ENCODE peak calls at places on chromosomes 12 and 14, in eight cellular contexts. E is NCI-H774; Q is LHCN-M2; D is stimulated activated CD8-positive, alpha-beta memory T cell treated with anti-CD3 and anti-CD28 coated beads, Interleukin-12 subunit alpha, Interleukin-12 subunit beta, amount 100 ng/mL, for 4 hours; H is AG08395; A is GF-D8; C is NB4; S is midbrain. F is an unnamed sample.

GRCh38 chr14:52055215-52055614 is 13.6 kb downstream of the NID2 start:
- DNase-seq in E (no peak), Q (no peak), D (no peak), H (no peak), A (no peak), C (no peak), S (no peak), F (no peak)

GRCh38 chr12:92649511-92650227 is 53.1 kb upstream of the PLEKHG7 start:
- DNase-seq in E (peak; percentile 82), Q (peak; percentile 92), D (peak; percentile 17), H (peak; percentile 88), A (peak; percentile 9), C (peak; percentile 88), S (peak; percentile 66), F (peak; percentile 63)

GRCh38 chr12:108568653-108569154 is 6.3 kb downstream of the ISCU start:
- DNase-seq in E (no peak), Q (no peak), D (peak; percentile 10), H (no peak), A (no peak), C (no peak), S (no peak), F (no peak)

GRCh38 chr14:44626423-44626822 is 119.3 kb upstream of the FSCB start:
- DNase-seq in E (no peak), Q (no peak), D (no peak), H (no peak), A (no peak), C (no peak), S (no peak), F (no peak)

GRCh38 chr14:101557811-101558738 is 3.2 kb upstream of the DIO3 start:
- DNase-seq in E (no peak), Q (no peak), D (no peak), H (no peak), A (no peak), C (no peak), S (peak; percentile 5), F (no peak)

GRCh38 chr14:50527970-50528369 is 4.4 kb downstream of the MAP4K5 start:
- DNase-seq in E (no peak), Q (peak; percentile 50), D (no peak), H (peak; percentile 8), A (no peak), C (no peak), S (no peak), F (no peak)

GRCh38 chr12:107818984-107819383 is 44.5 kb downstream of the ASCL4 start:
- DNase-seq in E (no peak), Q (peak; percentile 22), D (no peak), H (peak; percentile 92), A (no peak), C (no peak), S (no peak), F (no peak)

GRCh38 chr12:120849765-120850164 is 54.4 kb downstream of the SPPL3 start:
- DNase-seq in E (no peak), Q (peak; percentile 73), D (no peak), H (peak; percentile 19), A (no peak), C (no peak), S (no peak), F (no peak)

GRCh38 chr14:99576761-99577705 is 27.0 kb downstream of the CCDC85C start:
- DNase-seq in E (no peak), Q (no peak), D (no peak), H (no peak), A (no peak), C (no peak), S (no peak), F (no peak)

GRCh38 chr14:94322648-94323570 is at the start of gene SERPINA6:
- DNase-seq in E (no peak), Q (peak; percentile 29), D (no peak), H (no peak), A (no peak), C (no peak), S (no peak), F (no peak)

GRCh38 chr12:49796606-49797451 is 31.4 kb downstream of the NCKAP5L start:
- DNase-seq in E (no peak), Q (no peak), D (no peak), H (no peak), A (no peak), C (no peak), S (no peak), F (no peak)

GRCh38 chr14:85620937-85621336 is 91.0 kb downstream of the FLRT2 start:
- DNase-seq in E (no peak), Q (no peak), D (no peak), H (no peak), A (no peak), C (no peak), S (no peak), F (no peak)

GRCh38 chr14:53432378-53432802 is 279.3 kb upstream of the DDHD1 start:
- DNase-seq in E (no peak), Q (peak; percentile 40), D (no peak), H (peak; percentile 60), A (no peak), C (peak; percentile 46), S (no peak), F (no peak)

GRCh38 chr14:90900712-90901111 is 84.5 kb upstream of the TTC7B start:
- DNase-seq in E (no peak), Q (no peak), D (no peak), H (no peak), A (no peak), C (no peak), S (no peak), F (no peak)

GRCh38 chr14:35399083-35399807 is 5.3 kb downstream of the NFKBIA start:
- DNase-seq in E (no peak), Q (no peak), D (no peak), H (no peak), A (no peak), C (no peak), S (no peak), F (no peak)

GRCh38 chr12:64679487-64679983 is 69.2 kb downstream of the RASSF3 start:
- DNase-seq in E (peak; percentile 59), Q (peak; percentile 81), D (no peak), H (peak; percentile 68), A (no peak), C (no peak), S (no peak), F (peak; percentile 4)

GRCh38 chr14:33839193-33840076 is 111.4 kb downstream of the EGLN3 start:
- DNase-seq in E (peak; percentile 42), Q (peak; percentile 34), D (no peak), H (peak; percentile 70), A (no peak), C (peak; percentile 33), S (peak; percentile 85), F (peak; percentile 52)

GRCh38 chr14:73236157-73236556 is 1.1 kb upstream of the PAPLN start:
- DNase-seq in E (no peak), Q (no peak), D (no peak), H (no peak), A (no peak), C (no peak), S (no peak), F (no peak)

GRCh38 chr12:91126516-91126915 is 15.2 kb upstream of the LUM start:
- DNase-seq in E (no peak), Q (peak; percentile 50), D (no peak), H (peak; percentile 23), A (no peak), C (no peak), S (no peak), F (no peak)

GRCh38 chr12:52127683-52128450 is 48.4 kb downstream of the SMIM41 start:
- DNase-seq in E (no peak), Q (no peak), D (no peak), H (no peak), A (no peak), C (no peak), S (no peak), F (no peak)

GRCh38 chr12:74586251-74586650 is 48.6 kb downstream of the ATXN7L3B start:
- DNase-seq in E (no peak), Q (no peak), D (no peak), H (no peak), A (no peak), C (no peak), S (no peak), F (no peak)

F was measured in hippocampal formation.